ENCODE peak calls at places on chromosomes 4 and X, in seven cellular contexts. S is GM23338; O is Panc1; N is right lobe of liver; P is left lung; Z is upper lobe of right lung; E is CD4-positive, CD25-positive, alpha-beta regulatory T cell. A is an unnamed sample.

GRCh38 chrX:8919801-8920200 is 114.1 kb downstream of the FAM9B start:
- ATAC-seq in S (no peak), N (no peak), P (no peak), Z (no peak), E (no peak), O (no peak), A (no peak)

GRCh38 chrX:71992711-71993110 is 82.1 kb downstream of the NHSL2 start:
- ATAC-seq in P (peak; percentile 48), N (peak; percentile 33), Z (peak; percentile 79), S (no peak), O (no peak), E (peak; percentile 78), A (no peak)

GRCh38 chr4:6916069-6916586 is 6.5 kb downstream of the TBC1D14 start:
- ATAC-seq in P (no peak), E (no peak), N (no peak), O (no peak), S (no peak), Z (no peak), A (no peak)

GRCh38 chr4:121050251-121050650 is 22.1 kb downstream of the NDNF start:
- ATAC-seq in S (no peak), P (peak; percentile 34), E (no peak), O (no peak), Z (no peak), N (no peak), A (no peak)

GRCh38 chr4:7978489-7978888 is 38.8 kb upstream of the AFAP1 start:
- ATAC-seq in Z (peak; percentile 66), O (peak; percentile 50), S (peak; percentile 48), N (no peak), E (no peak), P (peak; percentile 81), A (no peak)

GRCh38 chr4:120838784-120839183 is 83.7 kb downstream of the PRDM5 start:
- ATAC-seq in O (no peak), N (no peak), E (no peak), P (no peak), S (no peak), Z (no peak), A (no peak)

GRCh38 chr4:123479944-123480343 is 83.3 kb downstream of the SPRY1 start:
- ATAC-seq in N (peak; percentile 77), P (peak; percentile 79), S (no peak), E (no peak), O (no peak), Z (peak; percentile 71), A (no peak)

GRCh38 chr4:2402053-2402452 is 16.4 kb downstream of the ZFYVE28 start:
- ATAC-seq in E (peak; percentile 29), S (peak; percentile 87), O (peak; percentile 44), Z (peak; percentile 77), N (peak; percentile 82), P (peak; percentile 92), A (peak; percentile 85)

GRCh38 chr4:8114456-8115202 is 44.0 kb downstream of the ABLIM2 start:
- ATAC-seq in N (no peak), Z (no peak), O (no peak), P (no peak), S (no peak), E (no peak), A (peak; percentile 3)

GRCh38 chr4:81470456-81471327 is 1.0 kb downstream of the RASGEF1B start:
- ATAC-seq in P (peak; percentile 49), Z (peak; percentile 55), N (peak; percentile 22), O (peak; percentile 28), E (no peak), S (peak; percentile 18), A (no peak)

GRCh38 chr4:92450694-92451093 is 146.9 kb downstream of the GRID2 start:
- ATAC-seq in Z (no peak), N (no peak), E (no peak), O (no peak), S (no peak), P (no peak), A (no peak)

GRCh38 chr4:73257242-73257994 is 1.2 kb downstream of the ANKRD17 start:
- ATAC-seq in O (peak; percentile 57), Z (peak; percentile 66), E (peak; percentile 35), N (peak; percentile 69), P (peak; percentile 70), S (peak; percentile 13), A (peak; percentile 47)

GRCh38 chrX:39921838-39922237 is 175.9 kb downstream of the BCOR start:
- ATAC-seq in E (no peak), Z (no peak), S (no peak), P (peak; percentile 49), O (no peak), N (no peak), A (no peak)

GRCh38 chr4:39451423-39452023 is 7.2 kb downstream of the RPL9 start:
- ATAC-seq in O (no peak), N (no peak), E (no peak), P (no peak), Z (no peak), S (no peak), A (no peak)

GRCh38 chr4:120763650-120764049 is 158.9 kb downstream of the PRDM5 start:
- ATAC-seq in E (no peak), P (no peak), O (no peak), N (no peak), Z (no peak), S (no peak), A (no peak)

GRCh38 chrX:48509245-48509590 is 426 bp downstream of the PORCN start:
- ATAC-seq in S (peak; percentile 24), E (no peak), Z (no peak), O (peak; percentile 35), N (no peak), P (peak; percentile 9), A (peak; percentile 26)

GRCh38 chr4:81628489-81628888 is 156.8 kb upstream of the RASGEF1B start:
- ATAC-seq in N (peak; percentile 64), E (no peak), O (no peak), Z (no peak), P (no peak), S (no peak), A (no peak)

GRCh38 chr4:151721466-151721865 is 39.3 kb downstream of the GATB start:
- ATAC-seq in Z (no peak), P (no peak), E (no peak), O (no peak), S (peak; percentile 20), N (no peak), A (no peak)

GRCh38 chrX:40094900-40095587 is 2.7 kb downstream of the BCOR start:
- ATAC-seq in Z (no peak), S (no peak), E (no peak), O (no peak), P (no peak), N (no peak), A (no peak)

GRCh38 chr4:174926958-174927357 is 8.8 kb downstream of the ADAM29 start:
- ATAC-seq in O (no peak), P (peak; percentile 90), E (no peak), Z (peak; percentile 83), S (no peak), N (no peak), A (no peak)

GRCh38 chr4:174930895-174931294 is 12.7 kb downstream of the ADAM29 start:
- ATAC-seq in E (no peak), Z (no peak), S (no peak), P (no peak), O (no peak), N (no peak), A (no peak)

GRCh38 chr4:174928174-174928573 is 10.0 kb downstream of the ADAM29 start:
- ATAC-seq in N (no peak), E (no peak), O (no peak), P (no peak), S (no peak), Z (no peak), A (no peak)

GRCh38 chr4:174929346-174929745 is 11.2 kb downstream of the ADAM29 start:
- ATAC-seq in E (no peak), N (no peak), O (no peak), S (no peak), Z (no peak), P (no peak), A (no peak)

DNA sequence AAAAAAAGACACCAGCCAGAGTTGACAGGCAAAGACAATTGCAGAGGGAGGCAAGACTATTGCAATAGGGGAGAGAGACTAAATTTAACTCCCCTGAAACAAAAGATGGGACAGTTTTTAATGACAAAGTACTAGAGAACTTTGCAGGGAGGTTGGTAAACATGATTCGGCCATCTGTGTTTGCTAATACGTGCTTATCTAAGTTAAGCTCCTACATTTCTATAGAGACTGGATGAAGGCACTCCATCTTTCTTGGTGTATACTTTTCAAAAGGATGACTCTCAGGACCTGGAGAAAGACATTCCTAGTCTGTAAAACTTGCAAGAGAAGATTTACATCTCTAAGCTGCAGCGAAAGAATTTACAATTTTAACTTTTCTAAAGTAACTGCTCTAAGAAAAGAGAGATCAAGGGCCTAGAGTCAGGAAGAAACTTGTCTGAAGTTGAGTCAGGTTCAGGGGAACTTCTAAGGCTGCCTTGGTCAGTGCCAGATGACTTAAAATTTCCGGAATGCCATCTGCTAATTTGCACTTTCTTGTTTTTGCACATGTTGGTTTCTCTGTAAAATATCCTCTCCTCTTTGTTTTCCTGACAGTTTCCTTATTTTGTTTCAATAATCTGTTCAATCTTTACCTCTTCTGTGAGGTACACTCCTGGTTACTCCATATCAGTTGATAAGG is 10.6 kb downstream of the ADAM29 start:
- ATAC-seq in Z (no peak), E (no peak), O (no peak), S (no peak), N (no peak), P (no peak), A (no peak)
- H3K4me1 ChIP-seq in Z (peaks cover 3% of the 10 kb centered on the region), E (no peaks in the 10 kb centered on the region), O (no peaks in the 10 kb centered on the region), S (no peaks in the 10 kb centered on the region), N (no peaks in the 10 kb centered on the region), P (peaks cover 6% of the 10 kb centered on the region), A (no peaks in the 10 kb centered on the region)

DNA sequence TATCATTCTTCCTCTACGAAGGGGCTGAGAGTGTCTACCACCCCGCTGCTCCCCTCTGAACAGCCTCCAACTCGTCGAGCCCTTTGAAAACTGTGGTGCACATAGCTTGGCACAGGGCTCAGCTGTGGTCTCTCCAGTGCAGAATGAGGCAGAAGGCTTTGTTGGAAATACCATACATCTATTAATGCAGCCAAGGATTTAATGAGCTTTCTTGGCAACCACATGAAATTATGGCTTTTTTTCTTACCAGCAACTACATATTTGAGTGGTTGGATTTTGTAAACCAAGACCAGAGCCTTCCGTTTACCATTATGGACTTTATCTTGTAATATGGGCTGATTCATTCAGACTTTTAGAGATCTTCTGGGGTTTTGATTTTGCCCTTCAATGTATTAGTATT is 61.7 kb upstream of the CBR4 start:
- ATAC-seq in Z (no peak), S (no peak), P (no peak), N (no peak), O (no peak), E (no peak), A (no peak)
- H3K27ac ChIP-seq in Z (no peak overlapping the region), S (no peak overlapping the region), P (no peak overlapping the region), N (no peak overlapping the region), O (peak overlapping the region; percentile 80), E (no peak overlapping the region), A (no peak overlapping the region)

GRCh38 chr4:63618883-63619573 is 790.2 kb downstream of the TECRL start:
- ATAC-seq in P (no peak), Z (no peak), O (no peak), S (peak; percentile 24), E (no peak), N (no peak), A (no peak)
- H3K36me3 ChIP-seq in P (no peaks in the 10 kb centered on the region), Z (no peaks in the 10 kb centered on the region), O (no peaks in the 10 kb centered on the region), S (no peaks in the 10 kb centered on the region), E (no peaks in the 10 kb centered on the region), N (no peaks in the 10 kb centered on the region), A (no peaks in the 10 kb centered on the region)

DNA sequence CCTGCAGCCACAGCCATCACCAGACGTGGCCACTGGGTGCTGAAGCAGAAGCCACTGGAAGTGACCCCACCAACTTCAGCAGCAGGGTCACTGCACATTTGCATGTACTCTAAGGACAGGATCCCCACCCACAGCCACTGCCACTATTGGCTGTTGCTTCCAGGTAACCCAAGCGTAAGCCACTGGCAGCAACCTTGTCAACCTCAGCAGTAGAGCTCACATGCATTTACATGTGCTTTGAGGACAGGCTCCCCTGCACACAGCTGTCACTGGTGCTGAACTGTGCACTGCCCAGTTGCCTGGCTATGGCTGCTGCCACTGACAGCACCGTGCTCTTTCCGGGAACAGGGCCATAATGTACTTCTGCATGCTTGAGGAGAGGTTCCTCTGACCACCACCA is 332.4 kb upstream of the DMD start:
- ATAC-seq in P (no peak), Z (no peak), O (no peak), E (no peak), N (no peak), S (no peak), A (no peak)
- H3K4me1 ChIP-seq in P (no peaks in the 10 kb centered on the region), Z (no peaks in the 10 kb centered on the region), O (no peaks in the 10 kb centered on the region), E (no peaks in the 10 kb centered on the region), N (no peaks in the 10 kb centered on the region), S (no peaks in the 10 kb centered on the region), A (no peaks in the 10 kb centered on the region)

A was measured in gastroesophageal sphincter.